ENCODE peak calls at places on chromosome 21, in six cellular contexts. L, S, R, M, H and I are unnamed samples.

GRCh38 chr21:22020221-22020620 is 1022.0 kb downstream of the NCAM2 start:
- DNase-seq in H (no peak), M (no peak), L (no peak), R (no peak), S (no peak), I (no peak)

GRCh38 chr21:43345746-43346409 is 81.1 kb downstream of the SIK1 start:
- DNase-seq in S (peak; percentile 45), L (no peak), R (peak; percentile 34), H (no peak), M (peak; percentile 78), I (peak; percentile 89)

GRCh38 chr21:32790626-32791025 is 19.1 kb upstream of the PAXBP1 start:
- DNase-seq in L (no peak), M (no peak), H (no peak), S (no peak), R (no peak), I (no peak)

GRCh38 chr21:23152130-23152529 is 2153.9 kb downstream of the NCAM2 start:
- DNase-seq in L (no peak), H (no peak), S (no peak), R (no peak), M (no peak), I (no peak)

GRCh38 chr21:33441489-33442477 is 38.0 kb downstream of the TMEM50B start:
- DNase-seq in M (peak; percentile 34), H (no peak), L (no peak), S (peak; percentile 47), R (peak; percentile 65), I (peak; percentile 74)

GRCh38 chr21:34801519-34802132 is 132.8 kb downstream of the CLIC6 start:
- DNase-seq in S (no peak), H (no peak), R (no peak), L (no peak), M (no peak), I (no peak)

GRCh38 chr21:34517491-34518245 is 5.7 kb upstream of the KCNE1 start:
- DNase-seq in M (no peak), H (no peak), L (no peak), S (no peak), R (no peak), I (no peak)

GRCh38 chr21:25313891-25314646 is 293.2 kb downstream of the MRPL39 start:
- DNase-seq in H (no peak), L (no peak), S (peak; percentile 12), M (no peak), R (peak; percentile 27), I (peak; percentile 42)

GRCh38 chr21:33978585-33978984 is 63.0 kb upstream of the ATP5PO start:
- DNase-seq in L (no peak), S (no peak), R (no peak), M (no peak), H (no peak), I (no peak)

GRCh38 chr21:44955141-44955802 is 15.4 kb downstream of the SLX9 start:
- DNase-seq in M (peak; percentile 47), R (no peak), H (no peak), S (no peak), L (no peak), I (peak; percentile 41)

GRCh38 chr21:44000360-44000759 is 11.7 kb upstream of the TRAPPC10 start:
- DNase-seq in R (no peak), H (no peak), S (no peak), M (no peak), L (no peak), I (no peak)

GRCh38 chr21:33299181-33299752 is 25.5 kb upstream of the IFNAR1 start:
- DNase-seq in R (no peak), H (no peak), L (no peak), S (no peak), M (no peak), I (no peak)

GRCh38 chr21:45532826-45533730 is 9.2 kb downstream of the SLC19A1 start:
- DNase-seq in H (no peak), S (no peak), R (no peak), M (no peak), L (no peak), I (no peak)

GRCh38 chr21:37367758-37368535 is 1.4 kb downstream of the DYRK1A start:
- DNase-seq in S (no peak), L (peak; percentile 42), H (no peak), M (no peak), R (peak; percentile 53), I (peak; percentile 55)

GRCh38 chr21:20882462-20883415 is 115.5 kb upstream of the NCAM2 start:
- DNase-seq in S (peak; percentile 19), M (peak; percentile 72), R (no peak), H (no peak), L (peak; percentile 40), I (peak; percentile 2)

GRCh38 chr21:41611966-41612606 is 104.1 kb upstream of the TMPRSS2 start:
- DNase-seq in S (no peak), H (no peak), L (no peak), M (no peak), R (no peak), I (no peak)

GRCh38 chr21:32867587-32867986 is 96.0 kb upstream of the PAXBP1 start:
- DNase-seq in L (no peak), S (no peak), H (no peak), M (no peak), R (no peak), I (no peak)

GRCh38 chr21:36207577-36208320 is 51.1 kb downstream of the DOP1B start:
- DNase-seq in M (no peak), S (no peak), H (no peak), R (peak; percentile 70), L (no peak), I (peak; percentile 90)

GRCh38 chr21:38140192-38140905 is 116.4 kb upstream of the KCNJ15 start:
- DNase-seq in S (peak; percentile 61), H (no peak), R (peak; percentile 32), L (no peak), M (peak; percentile 43), I (peak; percentile 25)

GRCh38 chr21:45309541-45310381 is 22.1 kb upstream of the POFUT2 start:
- DNase-seq in L (no peak), R (no peak), M (no peak), S (no peak), H (no peak), I (no peak)

GRCh38 chr21:42846221-42846620 is 33.1 kb downstream of the WDR4 start:
- DNase-seq in M (no peak), R (no peak), S (no peak), L (peak; percentile 11), H (no peak), I (no peak)

GRCh38 chr21:29726061-29726460 is 213.7 kb downstream of the GRIK1 start:
- DNase-seq in L (no peak), S (no peak), M (no peak), H (no peak), R (no peak), I (no peak)

GRCh38 chr21:35020446-35020845 is 28.7 kb downstream of the RUNX1 start:
- DNase-seq in M (no peak), L (no peak), S (no peak), H (no peak), R (no peak), I (no peak)

GRCh38 chr21:31781737-31782136 is 49.8 kb upstream of the SCAF4 start:
- DNase-seq in R (peak; percentile 4), S (peak; percentile 49), L (peak; percentile 46), H (no peak), M (peak; percentile 13), I (peak; percentile 62)

GRCh38 chr21:22263890-22264289 is 1265.7 kb downstream of the NCAM2 start:
- DNase-seq in M (no peak), S (no peak), H (no peak), R (no peak), L (no peak), I (no peak)

GRCh38 chr21:29403291-29403690 is 104.6 kb downstream of the BACH1 start:
- DNase-seq in M (peak; percentile 9), L (no peak), S (peak; percentile 31), R (no peak), H (no peak), I (peak; percentile 84)